ENCODE peak calls at places on chromosome 17, in seven cellular contexts. Y, P, B, E, L, V and J are unnamed samples.

GRCh38 chr17:77726549-77726957 is 231.9 kb upstream of the TNRC6C start:
- DNase-seq in Y (no peak), P (no peak), B (no peak), E (no peak), L (no peak), V (no peak), J (no peak)

GRCh38 chr17:50542795-50543774 is 3.9 kb upstream of the SPATA20 start:
- DNase-seq in Y (no peak), P (no peak), B (peak; percentile 89), E (no peak), L (peak; percentile 66), V (no peak), J (no peak)

GRCh38 chr17:2101448-2102257 is 46.8 kb downstream of the HIC1 start:
- DNase-seq in Y (peak; percentile 56), P (peak; percentile 82), B (peak; percentile 91), E (peak; percentile 70), L (peak; percentile 87), V (no peak), J (no peak)

GRCh38 chr17:77468897-77469296 is 328.1 kb downstream of the SEC14L1 start:
- DNase-seq in Y (no peak), P (no peak), B (no peak), E (no peak), L (no peak), V (no peak), J (no peak)

GRCh38 chr17:77445030-77445907 is 304.5 kb downstream of the SEC14L1 start:
- DNase-seq in Y (no peak), P (no peak), B (no peak), E (peak; percentile 66), L (no peak), V (no peak), J (no peak)

GRCh38 chr17:79468183-79468944 is 142.5 kb downstream of the RBFOX3 start:
- DNase-seq in Y (no peak), P (no peak), B (no peak), E (no peak), L (no peak), V (no peak), J (no peak)

GRCh38 chr17:22268214-22268911 is 576.0 kb downstream of the KCNJ18 start:
- DNase-seq in Y (no peak), P (no peak), B (no peak), E (no peak), L (no peak), V (no peak), J (no peak)

GRCh38 chr17:41655611-41656111 is 31.3 kb upstream of the KRT17 start:
- DNase-seq in Y (no peak), P (peak; percentile 99), B (peak; percentile 97), E (no peak), L (peak; percentile 83), V (no peak), J (no peak)

GRCh38 chr17:72461757-72462156 is 340.9 kb downstream of the SOX9 start:
- DNase-seq in Y (no peak), P (no peak), B (no peak), E (no peak), L (no peak), V (no peak), J (no peak)

GRCh38 chr17:1365445-1366039 is 34.5 kb downstream of the YWHAE start:
- DNase-seq in Y (peak; percentile 68), P (peak; percentile 25), B (peak; percentile 67), E (peak; percentile 69), L (peak; percentile 51), V (peak; percentile 62), J (no peak)

GRCh38 chr17:19378416-19379293 is at the start of gene MAPK7:
- DNase-seq in Y (no peak), P (no peak), B (peak; percentile 25), E (peak; percentile 35), L (no peak), V (no peak), J (no peak)

GRCh38 chr17:63476494-63476856 is 386 bp upstream of the ACE start:
- DNase-seq in Y (no peak), P (no peak), B (no peak), E (no peak), L (no peak), V (peak; percentile 39), J (no peak)

GRCh38 chr17:47678196-47678595 is 15.8 kb upstream of the TBKBP1 start:
- DNase-seq in Y (no peak), P (no peak), B (no peak), E (no peak), L (no peak), V (no peak), J (no peak)

GRCh38 chr17:47684535-47685193 is 9.3 kb upstream of the TBKBP1 start:
- DNase-seq in Y (no peak), P (no peak), B (no peak), E (no peak), L (no peak), V (no peak), J (no peak)

GRCh38 chr17:47684025-47684424 is 9.9 kb upstream of the TBKBP1 start:
- DNase-seq in Y (no peak), P (no peak), B (no peak), E (no peak), L (no peak), V (no peak), J (no peak)

GRCh38 chr17:47685556-47686275 is 8.2 kb upstream of the TBKBP1 start:
- DNase-seq in Y (no peak), P (no peak), B (no peak), E (no peak), L (no peak), V (no peak), J (no peak)

DNA sequence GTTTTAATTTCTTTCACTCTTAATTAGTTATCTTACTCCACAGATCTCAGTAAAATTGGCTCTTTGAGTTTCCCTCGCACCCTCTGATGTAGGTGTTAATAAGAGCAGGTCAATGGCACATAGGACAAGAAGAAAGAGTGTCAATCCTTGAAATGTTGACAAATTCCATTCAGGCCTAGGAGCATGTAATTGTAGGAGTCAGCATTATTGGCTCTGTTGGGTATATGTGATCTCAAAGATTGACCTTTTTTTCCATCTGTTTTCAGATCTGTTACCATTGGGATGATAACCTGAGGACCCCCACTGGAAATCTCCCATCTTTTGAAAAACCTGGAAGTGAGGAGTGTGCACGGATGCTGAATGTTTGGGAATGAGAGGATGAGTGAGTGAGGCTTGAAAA is 11.8 kb upstream of the TBKBP1 start:
- DNase-seq in Y (no peak), P (no peak), B (no peak), E (no peak), L (no peak), V (no peak), J (no peak)
- H3K27ac ChIP-seq in Y (no peak overlapping the region), P (no peak overlapping the region), B (no peak overlapping the region), E (no peak overlapping the region), L (no peak overlapping the region), V (no peak overlapping the region), J (no peak overlapping the region)

GRCh38 chr17:80880650-80880989 is 111.0 kb upstream of the CHMP6 start:
- DNase-seq in Y (no peak), P (no peak), B (no peak), E (no peak), L (no peak), V (no peak), J (no peak)
- H3K27ac ChIP-seq in Y (no peak overlapping the region), P (no peak overlapping the region), B (no peak overlapping the region), E (no peak overlapping the region), L (no peak overlapping the region), V (no peak overlapping the region), J (no peak overlapping the region)

DNA sequence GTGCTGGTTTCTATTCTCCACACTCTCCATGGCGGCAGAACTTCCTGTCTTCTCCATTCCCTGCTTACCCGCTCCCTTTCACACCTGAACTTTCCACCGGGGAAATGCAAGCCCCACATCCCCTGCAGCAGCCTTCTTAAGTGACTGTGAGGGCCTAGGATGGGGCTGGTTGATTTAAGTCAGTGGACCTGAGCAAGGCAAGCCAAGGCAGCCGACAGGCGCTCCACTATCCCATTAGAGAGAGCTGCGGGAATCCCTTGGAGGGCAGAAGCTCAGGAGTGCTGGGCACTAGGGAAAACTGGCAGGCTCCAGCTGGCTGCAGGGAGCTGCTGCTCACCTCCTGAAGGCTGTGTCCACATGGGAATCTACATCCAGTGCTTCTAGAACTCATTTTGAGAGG is 36.1 kb upstream of the SLC25A19 start:
- DNase-seq in Y (no peak), P (no peak), B (no peak), E (no peak), L (no peak), V (no peak), J (no peak)
- H3K27ac ChIP-seq in Y (peak overlapping the region; percentile 72), P (no peak overlapping the region), B (no peak overlapping the region), E (no peak overlapping the region), L (peak overlapping the region; percentile 58), V (no peak overlapping the region), J (peak overlapping the region; percentile 42)

GRCh38 chr17:4945944-4946280 is 2.4 kb downstream of the PFN1 start:
- DNase-seq in Y (no peak), P (no peak), B (no peak), E (no peak), L (no peak), V (no peak), J (no peak)

GRCh38 chr17:4946312-4946976 is 1.9 kb downstream of the PFN1 start:
- DNase-seq in Y (no peak), P (no peak), B (no peak), E (peak; percentile 14), L (no peak), V (no peak), J (no peak)

GRCh38 chr17:4944163-4944553 is 4.1 kb downstream of the RNF167 start:
- DNase-seq in Y (no peak), P (no peak), B (no peak), E (no peak), L (no peak), V (no peak), J (no peak)

GRCh38 chr17:4944554-4945175 is 3.7 kb downstream of the PFN1 start:
- DNase-seq in Y (no peak), P (no peak), B (no peak), E (no peak), L (no peak), V (no peak), J (no peak)

GRCh38 chr17:4945176-4945943 is 3.0 kb downstream of the PFN1 start:
- DNase-seq in Y (peak; percentile 68), P (peak; percentile 78), B (peak; percentile 47), E (peak; percentile 87), L (peak; percentile 84), V (no peak), J (peak; percentile 49)
- H3K27ac ChIP-seq in Y (peak overlapping the region; percentile 99), P (peak overlapping the region; percentile 59), B (peak overlapping the region; percentile 96), E (peak overlapping the region; percentile 93), L (peak overlapping the region; percentile 71), V (peak overlapping the region; percentile 37), J (peak overlapping the region; percentile 7)

GRCh38 chr17:57438031-57438731 is 181.9 kb downstream of the MSI2 start:
- DNase-seq in Y (no peak), P (no peak), B (no peak), E (no peak), L (no peak), V (no peak), J (no peak)

GRCh38 chr17:57442401-57442823 is 186.1 kb downstream of the MSI2 start:
- DNase-seq in Y (no peak), P (no peak), B (no peak), E (no peak), L (no peak), V (no peak), J (no peak)

GRCh38 chr17:57442914-57443571 is 186.7 kb downstream of the MSI2 start:
- DNase-seq in Y (no peak), P (peak; percentile 32), B (peak; percentile 45), E (no peak), L (no peak), V (no peak), J (no peak)

GRCh38 chr17:57441270-57441600 is 184.9 kb downstream of the MSI2 start:
- DNase-seq in Y (no peak), P (no peak), B (no peak), E (no peak), L (no peak), V (no peak), J (no peak)

GRCh38 chr17:57440522-57441269 is 184.4 kb downstream of the MSI2 start:
- DNase-seq in Y (peak; percentile 88), P (peak; percentile 61), B (peak; percentile 60), E (peak; percentile 71), L (peak; percentile 31), V (peak; percentile 51), J (peak; percentile 50)
- H3K27ac ChIP-seq in Y (peak overlapping the region; percentile 83), P (peak overlapping the region; percentile 78), B (no peak overlapping the region), E (peak overlapping the region; percentile 24), L (peak overlapping the region; percentile 89), V (peak overlapping the region; percentile 37), J (peak overlapping the region; percentile 76)